ENCODE peak calls at places on chromosomes 16 and 17, in ten cellular contexts. One of them, this sample, is unnamed.

GRCh38 chr17:42311240-42312034 is 23.1 kb downstream of the STAT5A start:
- DNase-seq in Peyer's patch: peak; percentile 60
- DNase-seq in sigmoid colon: peak; percentile 99
- DNase-seq in body of pancreas: peak; percentile 65
- DNase-seq in GM12891: no peak
- DNase-seq in heart left ventricle: peak; percentile 88
- DNase-seq in H54: no peak
- DNase-seq in lower leg skin: peak; percentile 91
- DNase-seq in testis: peak; percentile 93
- DNase-seq in spleen: peak; percentile 88
- DNase-seq in this sample: peak; percentile 93

GRCh38 chr16:83356266-83356665 is 451.5 kb upstream of the HSBP1 start:
- DNase-seq in Peyer's patch: no peak
- DNase-seq in sigmoid colon: no peak
- DNase-seq in body of pancreas: peak; percentile 12
- DNase-seq in GM12891: peak; percentile 20
- DNase-seq in heart left ventricle: peak; percentile 12
- DNase-seq in H54: no peak
- DNase-seq in lower leg skin: no peak
- DNase-seq in testis: peak; percentile 34
- DNase-seq in spleen: no peak
- DNase-seq in this sample: peak; percentile 23

GRCh38 chr17:9021158-9021984 is at the start of gene NTN1:
- DNase-seq in Peyer's patch: no peak
- DNase-seq in sigmoid colon: peak; percentile 80
- DNase-seq in body of pancreas: peak; percentile 67
- DNase-seq in GM12891: peak; percentile 83
- DNase-seq in heart left ventricle: peak; percentile 54
- DNase-seq in H54: no peak
- DNase-seq in lower leg skin: no peak
- DNase-seq in testis: peak; percentile 40
- DNase-seq in spleen: peak; percentile 82
- DNase-seq in this sample: peak; percentile 41

GRCh38 chr16:9845661-9846361 is 336.4 kb downstream of the GRIN2A start:
- DNase-seq in Peyer's patch: no peak
- DNase-seq in sigmoid colon: no peak
- DNase-seq in body of pancreas: no peak
- DNase-seq in GM12891: no peak
- DNase-seq in heart left ventricle: no peak
- DNase-seq in H54: no peak
- DNase-seq in lower leg skin: no peak
- DNase-seq in testis: no peak
- DNase-seq in spleen: no peak
- DNase-seq in this sample: no peak

GRCh38 chr16:56933266-56933619 is 1.3 kb downstream of the HERPUD1 start:
- DNase-seq in Peyer's patch: no peak
- DNase-seq in sigmoid colon: peak; percentile 25
- DNase-seq in body of pancreas: peak; percentile 9
- DNase-seq in GM12891: no peak
- DNase-seq in heart left ventricle: no peak
- DNase-seq in H54: no peak
- DNase-seq in lower leg skin: no peak
- DNase-seq in testis: no peak
- DNase-seq in spleen: no peak
- DNase-seq in this sample: peak; percentile 68

GRCh38 chr16:62041401-62041800 is 5.2 kb upstream of the CDH8 start:
- DNase-seq in Peyer's patch: no peak
- DNase-seq in sigmoid colon: no peak
- DNase-seq in body of pancreas: no peak
- DNase-seq in GM12891: no peak
- DNase-seq in heart left ventricle: no peak
- DNase-seq in H54: peak; percentile 5
- DNase-seq in lower leg skin: no peak
- DNase-seq in testis: peak; percentile 67
- DNase-seq in spleen: no peak
- DNase-seq in this sample: no peak

GRCh38 chr16:61677776-61678175 is 358.5 kb downstream of the CDH8 start:
- DNase-seq in Peyer's patch: no peak
- DNase-seq in sigmoid colon: no peak
- DNase-seq in body of pancreas: no peak
- DNase-seq in GM12891: no peak
- DNase-seq in heart left ventricle: no peak
- DNase-seq in H54: no peak
- DNase-seq in lower leg skin: no peak
- DNase-seq in testis: no peak
- DNase-seq in spleen: no peak
- DNase-seq in this sample: no peak

GRCh38 chr16:19203374-19203966 is 35.4 kb downstream of the SYT17 start:
- DNase-seq in Peyer's patch: no peak
- DNase-seq in sigmoid colon: no peak
- DNase-seq in body of pancreas: peak; percentile 64
- DNase-seq in GM12891: no peak
- DNase-seq in heart left ventricle: no peak
- DNase-seq in H54: no peak
- DNase-seq in lower leg skin: no peak
- DNase-seq in testis: no peak
- DNase-seq in spleen: no peak
- DNase-seq in this sample: no peak

GRCh38 chr16:28914325-28914724 is 10.7 kb downstream of the RABEP2 start:
- DNase-seq in Peyer's patch: no peak
- DNase-seq in sigmoid colon: no peak
- DNase-seq in body of pancreas: no peak
- DNase-seq in GM12891: no peak
- DNase-seq in heart left ventricle: no peak
- DNase-seq in H54: no peak
- DNase-seq in lower leg skin: no peak
- DNase-seq in testis: no peak
- DNase-seq in spleen: no peak
- DNase-seq in this sample: no peak

GRCh38 chr17:43368740-43369506 is 29.9 kb upstream of the ARL4D start:
- DNase-seq in Peyer's patch: peak; percentile 70
- DNase-seq in sigmoid colon: peak; percentile 94
- DNase-seq in body of pancreas: peak; percentile 84
- DNase-seq in GM12891: no peak
- DNase-seq in heart left ventricle: peak; percentile 88
- DNase-seq in H54: peak; percentile 71
- DNase-seq in lower leg skin: peak; percentile 81
- DNase-seq in testis: peak; percentile 78
- DNase-seq in spleen: peak; percentile 93
- DNase-seq in this sample: peak; percentile 90
- TF ChIP-seq POLR2A in Peyer's patch: no peak
- TF ChIP-seq POLR2A in sigmoid colon: peak; percentile 21
- TF ChIP-seq POLR2A in body of pancreas: peak; percentile 30
- TF ChIP-seq POLR2A in GM12891: peak; percentile 42
- TF ChIP-seq POLR2A in heart left ventricle: no peak
- TF ChIP-seq POLR2A in H54: peak; percentile 51
- TF ChIP-seq POLR2A in lower leg skin: no peak
- TF ChIP-seq POLR2A in testis: no peak
- TF ChIP-seq POLR2A in spleen: no peak
- TF ChIP-seq POLR2A in this sample: peak; percentile 11

GRCh38 chr17:37048806-37049205 is 100.1 kb downstream of the AATF start:
- DNase-seq in Peyer's patch: no peak
- DNase-seq in sigmoid colon: no peak
- DNase-seq in body of pancreas: no peak
- DNase-seq in GM12891: no peak
- DNase-seq in heart left ventricle: no peak
- DNase-seq in H54: no peak
- DNase-seq in lower leg skin: no peak
- DNase-seq in testis: no peak
- DNase-seq in spleen: no peak
- DNase-seq in this sample: no peak

GRCh38 chr17:37045271-37045946 is 96.7 kb downstream of the AATF start:
- DNase-seq in Peyer's patch: no peak
- DNase-seq in sigmoid colon: no peak
- DNase-seq in body of pancreas: no peak
- DNase-seq in GM12891: no peak
- DNase-seq in heart left ventricle: no peak
- DNase-seq in H54: no peak
- DNase-seq in lower leg skin: no peak
- DNase-seq in testis: no peak
- DNase-seq in spleen: no peak
- DNase-seq in this sample: no peak

GRCh38 chr17:37051839-37052238 is 103.1 kb downstream of the AATF start:
- DNase-seq in Peyer's patch: no peak
- DNase-seq in sigmoid colon: no peak
- DNase-seq in body of pancreas: no peak
- DNase-seq in GM12891: no peak
- DNase-seq in heart left ventricle: no peak
- DNase-seq in H54: no peak
- DNase-seq in lower leg skin: no peak
- DNase-seq in testis: no peak
- DNase-seq in spleen: no peak
- DNase-seq in this sample: no peak

GRCh38 chr17:37050905-37051304 is 102.2 kb downstream of the AATF start:
- DNase-seq in Peyer's patch: no peak
- DNase-seq in sigmoid colon: no peak
- DNase-seq in body of pancreas: no peak
- DNase-seq in GM12891: no peak
- DNase-seq in heart left ventricle: no peak
- DNase-seq in H54: no peak
- DNase-seq in lower leg skin: no peak
- DNase-seq in testis: no peak
- DNase-seq in spleen: no peak
- DNase-seq in this sample: no peak

DNA sequence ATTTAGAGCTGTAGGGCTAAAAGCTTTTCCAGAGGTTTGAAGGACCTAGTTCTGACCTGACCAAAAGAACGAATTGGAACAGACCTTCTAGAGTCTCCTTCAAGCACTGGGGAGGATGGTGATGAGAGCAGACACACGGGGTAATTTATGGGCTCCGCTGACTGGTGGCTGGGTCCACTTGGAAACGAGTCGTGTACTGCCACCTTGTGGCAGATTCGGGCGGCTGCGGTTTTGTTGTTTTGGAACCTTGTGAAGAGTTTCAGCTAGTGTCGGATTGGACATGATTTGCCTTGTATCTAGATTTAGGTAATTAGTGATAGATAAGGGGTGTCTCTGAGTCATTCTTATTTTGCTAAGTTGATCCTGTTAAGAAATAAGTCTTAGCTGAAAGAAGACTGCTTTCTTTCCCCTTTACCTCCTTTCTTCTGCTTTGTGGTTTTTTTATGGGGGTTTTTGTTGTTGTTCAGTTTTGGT is 98.9 kb downstream of the AATF start:
- DNase-seq in Peyer's patch: peak; percentile 62
- DNase-seq in sigmoid colon: peak; percentile 82
- DNase-seq in body of pancreas: peak; percentile 80
- DNase-seq in GM12891: peak; percentile 59
- DNase-seq in heart left ventricle: peak; percentile 64
- DNase-seq in H54: peak; percentile 41
- DNase-seq in lower leg skin: peak; percentile 65
- DNase-seq in testis: peak; percentile 92
- DNase-seq in spleen: peak; percentile 91
- DNase-seq in this sample: peak; percentile 89
- TF ChIP-seq POLR2A in Peyer's patch: no peak
- TF ChIP-seq POLR2A in sigmoid colon: no peak
- TF ChIP-seq POLR2A in body of pancreas: no peak
- TF ChIP-seq POLR2A in GM12891: no peak
- TF ChIP-seq POLR2A in heart left ventricle: no peak
- TF ChIP-seq POLR2A in H54: no peak
- TF ChIP-seq POLR2A in lower leg skin: no peak
- TF ChIP-seq POLR2A in testis: no peak
- TF ChIP-seq POLR2A in spleen: no peak
- TF ChIP-seq POLR2A in this sample: no peak

GRCh38 chr16:53996961-53997360 is 289.6 kb downstream of the IRX3 start:
- DNase-seq in Peyer's patch: no peak
- DNase-seq in sigmoid colon: no peak
- DNase-seq in body of pancreas: no peak
- DNase-seq in GM12891: no peak
- DNase-seq in heart left ventricle: no peak
- DNase-seq in H54: no peak
- DNase-seq in lower leg skin: no peak
- DNase-seq in testis: no peak
- DNase-seq in spleen: no peak
- DNase-seq in this sample: no peak
- TF ChIP-seq POLR2A in Peyer's patch: no peak
- TF ChIP-seq POLR2A in sigmoid colon: no peak
- TF ChIP-seq POLR2A in body of pancreas: no peak
- TF ChIP-seq POLR2A in GM12891: no peak
- TF ChIP-seq POLR2A in heart left ventricle: no peak
- TF ChIP-seq POLR2A in H54: no peak
- TF ChIP-seq POLR2A in lower leg skin: no peak
- TF ChIP-seq POLR2A in testis: no peak
- TF ChIP-seq POLR2A in spleen: no peak
- TF ChIP-seq POLR2A in this sample: no peak

GRCh38 chr17:75892556-75893224 is 4.1 kb downstream of the TRIM65 start:
- DNase-seq in Peyer's patch: no peak
- DNase-seq in sigmoid colon: peak; percentile 69
- DNase-seq in body of pancreas: no peak
- DNase-seq in GM12891: no peak
- DNase-seq in heart left ventricle: no peak
- DNase-seq in H54: no peak
- DNase-seq in lower leg skin: no peak
- DNase-seq in testis: no peak
- DNase-seq in spleen: peak; percentile 71
- DNase-seq in this sample: no peak
- TF ChIP-seq POLR2A in Peyer's patch: no peak
- TF ChIP-seq POLR2A in sigmoid colon: no peak
- TF ChIP-seq POLR2A in body of pancreas: no peak
- TF ChIP-seq POLR2A in GM12891: no peak
- TF ChIP-seq POLR2A in heart left ventricle: no peak
- TF ChIP-seq POLR2A in H54: no peak
- TF ChIP-seq POLR2A in lower leg skin: no peak
- TF ChIP-seq POLR2A in testis: no peak
- TF ChIP-seq POLR2A in spleen: no peak
- TF ChIP-seq POLR2A in this sample: no peak

DNA sequence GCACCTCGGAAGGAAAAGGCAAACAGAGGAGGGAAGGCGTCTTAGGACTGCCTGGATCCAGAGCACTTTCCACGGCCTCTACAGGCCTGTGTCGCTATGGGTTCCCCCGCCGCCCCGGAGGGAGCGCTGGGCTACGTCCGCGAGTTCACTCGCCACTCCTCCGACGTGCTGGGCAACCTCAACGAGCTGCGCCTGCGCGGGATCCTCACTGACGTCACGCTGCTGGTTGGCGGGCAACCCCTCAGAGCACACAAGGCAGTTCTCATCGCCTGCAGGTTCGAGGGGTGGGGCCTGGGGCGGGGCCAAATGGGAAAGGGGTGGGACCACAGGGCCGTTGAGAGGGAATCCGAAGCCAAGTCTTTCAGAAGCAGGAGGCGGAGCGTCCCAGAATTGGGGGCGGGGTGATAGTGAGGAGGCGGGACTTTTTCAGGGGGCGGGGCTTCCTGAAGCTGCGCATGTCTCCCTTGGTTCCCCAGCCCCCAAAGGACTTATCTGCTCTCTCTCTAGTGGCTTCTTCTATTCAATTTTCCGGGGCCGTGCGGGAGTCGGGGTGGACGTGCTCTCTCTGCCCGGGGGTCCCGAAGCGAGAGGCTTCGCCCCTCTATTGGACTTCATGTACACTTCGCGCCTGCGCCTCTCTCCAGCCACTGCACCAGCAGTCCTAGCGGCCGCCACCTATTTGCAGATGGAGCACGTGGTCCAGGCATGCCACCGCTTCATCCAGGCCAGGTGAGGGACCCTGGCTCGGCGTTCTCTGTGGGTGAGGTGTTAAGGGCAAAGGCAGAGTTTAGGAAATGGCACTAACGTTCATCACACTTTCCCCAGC is 939 bp downstream of the BCL6B start:
- DNase-seq in Peyer's patch: peak; percentile 89
- DNase-seq in sigmoid colon: peak; percentile 94
- DNase-seq in body of pancreas: peak; percentile 94
- DNase-seq in GM12891: peak; percentile 74
- DNase-seq in heart left ventricle: peak; percentile 92
- DNase-seq in H54: no peak
- DNase-seq in lower leg skin: peak; percentile 93
- DNase-seq in testis: peak; percentile 93
- DNase-seq in spleen: peak; percentile 97
- DNase-seq in this sample: peak; percentile 96
- TF ChIP-seq POLR2A in Peyer's patch: no peak
- TF ChIP-seq POLR2A in sigmoid colon: no peak
- TF ChIP-seq POLR2A in body of pancreas: no peak
- TF ChIP-seq POLR2A in GM12891: no peak
- TF ChIP-seq POLR2A in heart left ventricle: no peak
- TF ChIP-seq POLR2A in H54: no peak
- TF ChIP-seq POLR2A in lower leg skin: no peak
- TF ChIP-seq POLR2A in testis: no peak
- TF ChIP-seq POLR2A in spleen: no peak
- TF ChIP-seq POLR2A in this sample: no peak

This sample was measured in erythroblast.